ENCODE peak calls at places on chromosome 21, in four cellular contexts. R is fibroblast of mammary gland, G is Caco-2, E is epithelial cell of esophagus. K is an unnamed sample.

GRCh38 chr21:25175938-25176337 is 431.3 kb downstream of the MRPL39 start:
- DNase-seq in R (no peak), G (no peak), E (no peak), K (no peak)

GRCh38 chr21:20971296-20971921 is 26.8 kb upstream of the NCAM2 start:
- DNase-seq in R (peak; percentile 64), G (peak; percentile 42), E (peak; percentile 52), K (peak; percentile 71)

GRCh38 chr21:16124397-16125130 is 394.8 kb downstream of the USP25 start:
- DNase-seq in R (peak; percentile 95), G (no peak), E (peak; percentile 90), K (peak; percentile 91)

GRCh38 chr21:26137379-26138060 is 33.0 kb downstream of the APP start:
- DNase-seq in R (peak; percentile 69), G (no peak), E (peak; percentile 54), K (peak; percentile 63)

GRCh38 chr21:34889287-34889536 is 159.9 kb downstream of the RUNX1 start:
- DNase-seq in R (peak; percentile 74), G (peak; percentile 39), E (peak; percentile 81), K (peak; percentile 81)

GRCh38 chr21:27043377-27043776 is 76.5 kb upstream of the ADAMTS5 start:
- DNase-seq in R (no peak), G (no peak), E (no peak), K (no peak)

GRCh38 chr21:28459193-28459592 is 533.5 kb downstream of the LTN1 start:
- DNase-seq in R (peak; percentile 37), G (no peak), E (no peak), K (peak; percentile 34)

GRCh38 chr21:34865922-34866271 is 183.2 kb downstream of the RUNX1 start:
- DNase-seq in R (no peak), G (peak; percentile 48), E (peak; percentile 36), K (no peak)

GRCh38 chr21:40208960-40209359 is 341.7 kb downstream of the PCP4 start:
- DNase-seq in R (no peak), G (no peak), E (no peak), K (no peak)

GRCh38 chr21:34647552-34647951 is 21.2 kb upstream of the CLIC6 start:
- DNase-seq in R (no peak), G (no peak), E (no peak), K (no peak)

GRCh38 chr21:34670962-34671348 is 2.2 kb downstream of the CLIC6 start:
- DNase-seq in R (no peak), G (no peak), E (no peak), K (no peak)

GRCh38 chr21:26849428-26850115 is 4.4 kb upstream of the ADAMTS1 start:
- DNase-seq in R (peak; percentile 80), G (no peak), E (peak; percentile 67), K (peak; percentile 84)

GRCh38 chr21:15562748-15563147 is 167.0 kb upstream of the USP25 start:
- DNase-seq in R (no peak), G (no peak), E (no peak), K (no peak)

GRCh38 chr21:31873696-31874599 is 1.1 kb downstream of the HUNK start:
- DNase-seq in R (no peak), G (peak; percentile 58), E (no peak), K (no peak)

GRCh38 chr21:44363278-44363677 is 9.9 kb downstream of the TRPM2 start:
- DNase-seq in R (no peak), G (no peak), E (no peak), K (no peak)

GRCh38 chr21:44364151-44365053 is 11.0 kb downstream of the TRPM2 start:
- DNase-seq in R (no peak), G (no peak), E (no peak), K (no peak)

GRCh38 chr21:44357064-44357837 is 3.8 kb downstream of the TRPM2 start:
- DNase-seq in R (no peak), G (no peak), E (no peak), K (no peak)

GRCh38 chr21:44356636-44357035 is 3.2 kb downstream of the TRPM2 start:
- DNase-seq in R (no peak), G (no peak), E (no peak), K (no peak)

DNA sequence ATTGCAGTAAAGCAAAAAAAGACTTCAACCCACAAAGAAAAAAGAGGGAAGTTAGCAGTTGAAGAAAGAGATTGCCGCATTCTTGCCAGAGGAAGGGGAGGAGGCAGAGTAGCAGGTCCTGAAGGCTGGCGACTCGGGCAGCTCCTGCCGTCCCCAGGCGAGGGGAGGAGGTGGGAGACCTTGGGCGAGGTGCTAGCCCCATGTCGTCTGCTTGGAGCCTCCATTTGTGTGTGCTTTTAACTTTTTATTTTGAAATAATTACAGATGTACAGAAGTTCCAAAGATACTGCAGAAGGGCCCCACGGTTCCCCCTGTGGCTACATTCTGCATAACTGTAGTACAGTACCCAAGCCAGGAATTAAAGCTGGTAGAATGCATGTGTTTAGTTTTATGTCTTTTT is 6.8 kb downstream of the TRPM2 start:
- DNase-seq in R (no peak), G (no peak), E (no peak), K (no peak)
- TF ChIP-seq CTCF in R (no peak), G (peak; percentile 11), E (no peak), K (no peak)

DNA sequence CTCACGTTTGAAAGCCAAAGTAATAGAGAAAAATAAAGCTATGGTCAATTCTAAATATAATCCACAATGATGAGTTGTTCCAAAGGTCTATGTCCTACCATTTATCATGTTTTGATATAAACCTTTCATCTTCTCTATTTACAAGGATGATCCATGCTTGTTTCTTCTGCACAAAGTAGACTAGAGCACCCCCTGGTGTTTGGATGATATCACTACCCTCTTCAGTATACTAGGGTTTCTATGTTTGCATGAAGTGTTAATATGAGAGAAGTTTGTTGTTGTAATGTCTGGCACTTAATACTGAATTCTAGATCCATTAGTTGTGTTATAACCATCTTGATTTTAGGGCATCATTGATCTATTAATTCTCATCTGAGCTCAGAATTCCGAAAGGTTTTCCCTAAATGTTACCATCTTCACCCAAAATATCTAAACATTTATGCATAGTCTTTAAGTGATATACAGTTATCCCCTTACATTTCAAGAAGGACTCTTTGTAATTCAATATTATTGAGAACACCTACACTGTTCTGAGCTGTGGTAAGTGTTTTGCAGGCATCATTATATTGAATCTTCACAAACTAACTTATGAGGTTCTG is 21.1 kb downstream of the CLDN8 start:
- DNase-seq in R (peak; percentile 57), G (no peak), E (peak; percentile 80), K (peak; percentile 58)
- TF ChIP-seq CTCF in R (peak; percentile 78), G (peak; percentile 64), E (peak; percentile 80), K (peak; percentile 57)

GRCh38 chr21:37220433-37220980 is 46.6 kb downstream of the VPS26C start:
- DNase-seq in R (peak; percentile 60), G (peak; percentile 45), E (peak; percentile 27), K (peak; percentile 55)
- TF ChIP-seq CTCF in R (peak; percentile 30), G (peak; percentile 21), E (no peak), K (peak; percentile 15)

GRCh38 chr21:39175154-39175553 is 8.1 kb downstream of the PSMG1 start:
- DNase-seq in R (peak; percentile 50), G (no peak), E (peak; percentile 31), K (peak; percentile 28)
- TF ChIP-seq CTCF in R (peak; percentile 51), G (peak; percentile 14), E (peak; percentile 27), K (peak; percentile 46)

GRCh38 chr21:43269461-43269860 is 100.7 kb downstream of the CRYAA start:
- DNase-seq in R (no peak), G (no peak), E (no peak), K (no peak)
- TF ChIP-seq CTCF in R (peak; percentile 17), G (peak; percentile 10), E (no peak), K (peak; percentile 41)

GRCh38 chr21:42113926-42114409 is 42.9 kb downstream of the UMODL1 start:
- DNase-seq in R (peak; percentile 67), G (no peak), E (peak; percentile 74), K (no peak)
- TF ChIP-seq CTCF in R (peak; percentile 41), G (no peak), E (peak; percentile 45), K (peak; percentile 32)

GRCh38 chr21:38220270-38220737 is 36.5 kb upstream of the KCNJ15 start:
- DNase-seq in R (no peak), G (no peak), E (no peak), K (peak; percentile 37)
- TF ChIP-seq CTCF in R (no peak), G (no peak), E (no peak), K (no peak)

DNA sequence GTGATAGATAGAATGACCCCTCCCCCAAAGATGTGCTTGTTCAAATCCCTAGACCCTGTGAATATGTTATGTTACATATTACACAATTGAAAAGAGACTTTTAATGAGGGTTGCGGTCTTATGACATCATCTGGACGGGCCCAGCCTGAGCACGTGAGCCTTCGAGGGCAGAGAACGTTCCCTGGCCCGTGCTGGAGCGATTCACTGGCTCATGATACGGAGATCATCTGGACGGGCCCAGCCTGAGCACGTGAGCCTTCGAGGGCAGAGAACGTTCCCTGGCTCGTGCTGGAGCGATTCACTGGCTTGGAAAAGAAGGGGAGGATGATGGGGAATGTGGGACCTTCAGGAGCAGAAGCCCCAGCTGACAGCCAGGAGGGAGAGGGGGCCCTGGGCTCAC is 34.4 kb upstream of the COL18A1 start:
- DNase-seq in R (peak; percentile 45), G (no peak), E (no peak), K (no peak)
- TF ChIP-seq CTCF in R (no peak), G (no peak), E (no peak), K (no peak)

GRCh38 chr21:37909936-37910335 is 6.3 kb downstream of the KCNJ6 start:
- DNase-seq in R (no peak), G (no peak), E (no peak), K (no peak)
- TF ChIP-seq CTCF in R (no peak), G (peak; percentile 13), E (no peak), K (peak; percentile 5)

K was measured in cardiac fibroblast.